ENCODE peak calls at places on chromosomes 3 and 15, in eight cellular contexts. G is brain microvascular endothelial cell, F is HAP-1, J is foreskin keratinocyte, Q is mucosa of gallbladder, S is A549, C is HEK293T, E is cardiac fibroblast. Y is an unnamed sample.

GRCh38 chr3:149620291-149621020 is 37.4 kb downstream of the WWTR1 start:
- DNase-seq in G (peak; percentile 88), F (no peak), J (no peak), Q (no peak), S (no peak), C (no peak), E (peak; percentile 83), Y (no peak)

GRCh38 chr3:56917740-56918568 is 116.2 kb upstream of the ARHGEF3 start:
- DNase-seq in G (no peak), F (no peak), J (no peak), Q (no peak), S (no peak), C (no peak), E (no peak), Y (no peak)

GRCh38 chr15:38721549-38721948 is 156.9 kb upstream of the RASGRP1 start:
- DNase-seq in G (no peak), F (no peak), J (no peak), Q (no peak), S (no peak), C (no peak), E (no peak), Y (no peak)

GRCh38 chr3:183252973-183253363 is at the start of gene B3GNT5:
- DNase-seq in G (no peak), F (peak; percentile 78), J (no peak), Q (peak; percentile 80), S (peak; percentile 46), C (peak; percentile 16), E (peak; percentile 33), Y (peak; percentile 97)

GRCh38 chr3:175186511-175186910 is 327.4 kb downstream of the NAALADL2 start:
- DNase-seq in G (no peak), F (no peak), J (no peak), Q (no peak), S (no peak), C (no peak), E (peak; percentile 39), Y (no peak)

GRCh38 chr3:189276481-189277190 is 104.9 kb downstream of the TPRG1 start:
- DNase-seq in G (peak; percentile 43), F (no peak), J (peak; percentile 74), Q (no peak), S (no peak), C (no peak), E (peak; percentile 76), Y (no peak)

GRCh38 chr15:52040167-52040900 is 21.3 kb downstream of the MAPK6 start:
- DNase-seq in G (no peak), F (no peak), J (no peak), Q (no peak), S (no peak), C (no peak), E (peak; percentile 41), Y (no peak)

GRCh38 chr15:78880828-78881227 is 8.1 kb downstream of the MORF4L1 start:
- DNase-seq in G (no peak), F (no peak), J (no peak), Q (no peak), S (no peak), C (no peak), E (no peak), Y (no peak)

GRCh38 chr3:63875510-63875909 is 11.8 kb downstream of the ATXN7 start:
- DNase-seq in G (no peak), F (no peak), J (no peak), Q (no peak), S (no peak), C (no peak), E (no peak), Y (no peak)

GRCh38 chr3:72347819-72348319 is 500.4 kb downstream of the SHQ1 start:
- DNase-seq in G (peak; percentile 70), F (peak; percentile 16), J (no peak), Q (peak; percentile 70), S (no peak), C (no peak), E (peak; percentile 72), Y (peak; percentile 75)

GRCh38 chr15:69342460-69343076 is 43.9 kb downstream of the PAQR5 start:
- DNase-seq in G (no peak), F (peak; percentile 42), J (no peak), Q (no peak), S (no peak), C (no peak), E (no peak), Y (no peak)

GRCh38 chr3:9430733-9431132 is 33.3 kb downstream of the SETD5 start:
- DNase-seq in G (no peak), F (no peak), J (no peak), Q (no peak), S (no peak), C (no peak), E (no peak), Y (no peak)

GRCh38 chr3:24123596-24123995 is 178.5 kb downstream of the NR1D2 start:
- DNase-seq in G (peak; percentile 57), F (no peak), J (no peak), Q (no peak), S (no peak), C (no peak), E (peak; percentile 36), Y (no peak)

GRCh38 chr3:133915685-133916639 is 20.3 kb upstream of the RAB6B start:
- DNase-seq in G (peak; percentile 40), F (no peak), J (no peak), Q (no peak), S (no peak), C (no peak), E (peak; percentile 12), Y (no peak)

GRCh38 chr15:51830279-51830806 is 890 bp downstream of the TMOD3 start:
- DNase-seq in G (peak; percentile 9), F (no peak), J (no peak), Q (peak; percentile 20), S (no peak), C (no peak), E (peak; percentile 52), Y (peak; percentile 41)

GRCh38 chr3:30245805-30246622 is 360.4 kb upstream of the TGFBR2 start:
- DNase-seq in G (no peak), F (no peak), J (no peak), Q (no peak), S (no peak), C (peak; percentile 11), E (no peak), Y (no peak)

GRCh38 chr15:29571728-29572454 is 250.4 kb downstream of the TJP1 start:
- DNase-seq in G (no peak), F (peak; percentile 52), J (no peak), Q (no peak), S (peak; percentile 19), C (no peak), E (peak; percentile 14), Y (peak; percentile 70)

GRCh38 chr15:33451385-33451784 is 140.6 kb downstream of the RYR3 start:
- DNase-seq in G (no peak), F (no peak), J (peak; percentile 77), Q (no peak), S (no peak), C (no peak), E (no peak), Y (no peak)

GRCh38 chr3:8472549-8472948 is 29.1 kb upstream of the LMCD1 start:
- DNase-seq in G (no peak), F (no peak), J (no peak), Q (no peak), S (no peak), C (no peak), E (no peak), Y (no peak)

GRCh38 chr3:84223512-84223911 is 735.3 kb upstream of the CADM2 start:
- DNase-seq in G (no peak), F (no peak), J (no peak), Q (no peak), S (no peak), C (no peak), E (no peak), Y (no peak)

GRCh38 chr3:114428173-114428606 is 134.4 kb downstream of the TIGIT start:
- DNase-seq in G (no peak), F (no peak), J (no peak), Q (no peak), S (no peak), C (no peak), E (no peak), Y (no peak)

GRCh38 chr15:48592221-48592731 is 53.2 kb downstream of the FBN1 start:
- DNase-seq in G (peak; percentile 97), F (peak; percentile 53), J (no peak), Q (no peak), S (peak; percentile 9), C (no peak), E (peak; percentile 97), Y (no peak)

GRCh38 chr3:184593201-184593922 is 31.8 kb downstream of the EPHB3 start:
- DNase-seq in G (no peak), F (no peak), J (no peak), Q (no peak), S (no peak), C (no peak), E (peak; percentile 13), Y (no peak)

GRCh38 chr15:29270169-29270955 is 740 bp upstream of the NSMCE3 start:
- DNase-seq in G (no peak), F (no peak), J (peak; percentile 26), Q (no peak), S (no peak), C (no peak), E (peak; percentile 35), Y (peak; percentile 15)

GRCh38 chr15:50107591-50108408 is 11.2 kb downstream of the ATP8B4 start:
- DNase-seq in G (no peak), F (no peak), J (no peak), Q (peak; percentile 31), S (no peak), C (no peak), E (no peak), Y (no peak)

GRCh38 chr3:89184151-89184550 is 76.7 kb downstream of the EPHA3 start:
- DNase-seq in G (no peak), F (no peak), J (no peak), Q (no peak), S (no peak), C (no peak), E (no peak), Y (no peak)

Y was measured in small intestine.